ENCODE peak calls at places on chromosomes 6 and 20, in five cellular contexts. Y, P, F, S and Z are unnamed samples.

GRCh38 chr6:11341867-11342266 is 109.4 kb upstream of the NEDD9 start:
- DNase-seq in F (no peak), Y (no peak), S (no peak), P (no peak), Z (no peak)

GRCh38 chr20:33251496-33251895 is 15.7 kb downstream of the BPIFA1 start:
- DNase-seq in F (no peak), Y (no peak), S (no peak), P (no peak), Z (no peak)

GRCh38 chr6:5260111-5260620 is 584 bp downstream of the LYRM4 start:
- DNase-seq in P (peak), Y (peak), F (peak), S (no peak), Z (no peak)

GRCh38 chr20:37347347-37347823 is 1.4 kb downstream of the SRC start:
- DNase-seq in Y (no peak), P (no peak), F (no peak), S (no peak), Z (no peak)

GRCh38 chr6:26068036-26068435 is 19.2 kb upstream of the HFE start:
- DNase-seq in S (no peak), F (no peak), Y (no peak), P (no peak), Z (no peak)

GRCh38 chr20:51128198-51128597 is 105.3 kb upstream of the KCNG1 start:
- DNase-seq in P (no peak), F (peak), S (no peak), Y (no peak), Z (peak)

GRCh38 chr6:160535270-160535669 is 128.8 kb downstream of the LPA start:
- DNase-seq in P (no peak), Y (no peak), F (no peak), S (no peak), Z (no peak)

GRCh38 chr6:149217466-149217888 is 100.0 kb upstream of the TAB2 start:
- DNase-seq in S (no peak), Y (no peak), F (no peak), P (no peak), Z (no peak)

GRCh38 chr6:40719671-40720374 is 132.7 kb upstream of the LRFN2 start:
- DNase-seq in Y (no peak), F (peak), S (no peak), P (no peak), Z (no peak)

GRCh38 chr6:68343901-68344300 is 291.2 kb upstream of the ADGRB3 start:
- DNase-seq in F (peak), Y (no peak), S (no peak), P (no peak), Z (no peak)

GRCh38 chr6:110342759-110343158 is 15.4 kb downstream of the METTL24 start:
- DNase-seq in Y (no peak), F (no peak), P (no peak), S (no peak), Z (no peak)

GRCh38 chr20:59673288-59673997 is 69.1 kb downstream of the PHACTR3 start:
- DNase-seq in Y (no peak), P (no peak), S (no peak), F (no peak), Z (no peak)

GRCh38 chr6:18359237-18359885 is 27.8 kb upstream of the RNF144B start:
- DNase-seq in P (no peak), Y (no peak), S (no peak), F (no peak), Z (no peak)

GRCh38 chr6:72651191-72651590 is 29.3 kb downstream of the KCNQ5 start:
- DNase-seq in P (no peak), S (no peak), Y (no peak), F (no peak), Z (no peak)

GRCh38 chr20:64021124-64021975 is 14.6 kb upstream of the C20orf204 start:
- DNase-seq in Y (no peak), F (no peak), P (no peak), S (no peak), Z (no peak)

GRCh38 chr6:90249458-90249857 is 47.2 kb downstream of the BACH2 start:
- DNase-seq in Y (no peak), F (no peak), S (no peak), P (no peak), Z (no peak)

GRCh38 chr6:144395835-144396234 is 110.7 kb downstream of the UTRN start:
- DNase-seq in F (no peak), S (no peak), P (no peak), Y (no peak), Z (no peak)

GRCh38 chr6:160306284-160306683 is 41.9 kb upstream of the SLC22A3 start:
- DNase-seq in Y (no peak), F (no peak), P (no peak), S (no peak), Z (no peak)

GRCh38 chr20:51910202-51911050 is 108.1 kb upstream of the SALL4 start:
- DNase-seq in P (no peak), F (no peak), Y (no peak), S (no peak), Z (no peak)

GRCh38 chr6:151917531-151918329 is 110.2 kb downstream of the ESR1 start:
- DNase-seq in F (no peak), Y (no peak), S (no peak), P (peak), Z (no peak)

GRCh38 chr6:165605901-165606739 is 56.9 kb downstream of the PDE10A start:
- DNase-seq in S (no peak), F (peak), Y (no peak), P (no peak), Z (no peak)

GRCh38 chr20:33407251-33407650 is 5.9 kb upstream of the CDK5RAP1 start:
- DNase-seq in P (no peak), F (no peak), S (no peak), Y (no peak), Z (no peak)

GRCh38 chr20:10920396-10920795 is 246.6 kb upstream of the JAG1 start:
- DNase-seq in P (no peak), Y (no peak), S (no peak), F (no peak), Z (no peak)

GRCh38 chr6:21102201-21102600 is 491.4 kb upstream of the SOX4 start:
- DNase-seq in P (no peak), F (no peak), S (no peak), Y (no peak), Z (no peak)

GRCh38 chr20:38437796-38438195 is 2.7 kb upstream of the SNHG17 start:
- DNase-seq in S (no peak), F (no peak), P (no peak), Y (no peak), Z (no peak)

GRCh38 chr6:56172144-56172543 is 75.2 kb downstream of the COL21A1 start:
- DNase-seq in P (no peak), Y (no peak), S (no peak), F (no peak), Z (no peak)

GRCh38 chr20:33081411-33082154 is 2.1 kb downstream of the BPIFB4 start:
- DNase-seq in S (no peak), P (no peak), Y (no peak), F (no peak), Z (no peak)

GRCh38 chr6:28693751-28694443 is 168.2 kb downstream of the GPX5 start:
- DNase-seq in F (no peak), P (no peak), Y (no peak), S (no peak), Z (no peak)

GRCh38 chr6:169162968-169163903 is 90.4 kb downstream of the THBS2 start:
- DNase-seq in F (peak), P (peak), S (peak), Y (no peak), Z (peak)

GRCh38 chr6:76790881-76791280 is 672.4 kb downstream of the HTR1B start:
- DNase-seq in F (no peak), S (no peak), Y (no peak), P (no peak), Z (no peak)

GRCh38 chr20:37571033-37571432 is 43.4 kb upstream of the BLCAP start:
- DNase-seq in Y (no peak), S (no peak), F (no peak), P (no peak), Z (no peak)

GRCh38 chr6:15769471-15770088 is 106.8 kb upstream of the DTNBP1 start:
- DNase-seq in S (no peak), Y (no peak), P (no peak), F (no peak), Z (no peak)

GRCh38 chr6:123091091-123091895 is 95.3 kb downstream of the CLVS2 start:
- DNase-seq in S (no peak), P (no peak), Y (no peak), F (no peak), Z (no peak)

GRCh38 chr6:13531956-13532355 is 42.4 kb upstream of the SIRT5 start:
- DNase-seq in P (no peak), Y (no peak), F (no peak), S (no peak), Z (no peak)